ENCODE peak calls at places on chromosomes 7 and 10, in six cellular contexts. F is A549, U is testis, Z is heart right ventricle, K is astrocyte of the spinal cord, Q is Panc1. A is an unnamed sample.
A peak's percentile ranks its signal among the peaks of the same experiment; 100 is the strongest.

GRCh38 chr7:82312646-82313045 is 130.9 kb downstream of the CACNA2D1 start:
- DNase-seq in F (no peak), U (no peak), Z (no peak), K (no peak), Q (no peak), A (no peak)

GRCh38 chr7:963236-964078 is 9.0 kb upstream of the ADAP1 start:
- DNase-seq in F (no peak), U (no peak), Z (peak; percentile 13), K (no peak), Q (no peak), A (no peak)

GRCh38 chr10:132845780-132846595 is 60.0 kb upstream of the NKX6-2 start:
- DNase-seq in F (no peak), U (no peak), Z (no peak), K (no peak), Q (no peak), A (no peak)

GRCh38 chr10:133400624-133401424 is 6.9 kb downstream of the MTG1 start:
- DNase-seq in F (no peak), U (peak; percentile 71), Z (no peak), K (no peak), Q (no peak), A (no peak)

GRCh38 chr10:106872176-106872575 is 292.3 kb downstream of the SORCS1 start:
- DNase-seq in F (no peak), U (no peak), Z (no peak), K (no peak), Q (no peak), A (no peak)

GRCh38 chr7:22598318-22598717 is 98.3 kb upstream of the STEAP1B start:
- DNase-seq in F (no peak), U (no peak), Z (no peak), K (no peak), Q (no peak), A (no peak)

GRCh38 chr7:99739699-99740572 is 4.9 kb upstream of the CYP3A7 start:
- DNase-seq in F (no peak), U (no peak), Z (no peak), K (no peak), Q (no peak), A (no peak)

GRCh38 chr7:117808273-117808868 is 64.9 kb downstream of the CTTNBP2 start:
- DNase-seq in F (no peak), U (no peak), Z (peak; percentile 23), K (peak; percentile 83), Q (no peak), A (no peak)

GRCh38 chr7:105875505-105875904 is 894 bp downstream of the ATXN7L1 start:
- DNase-seq in F (no peak), U (no peak), Z (no peak), K (no peak), Q (no peak), A (no peak)

GRCh38 chr10:22821501-22821900 is 106.4 kb upstream of the ARMC3 start:
- DNase-seq in F (no peak), U (no peak), Z (no peak), K (peak; percentile 86), Q (no peak), A (peak; percentile 84)

DNA sequence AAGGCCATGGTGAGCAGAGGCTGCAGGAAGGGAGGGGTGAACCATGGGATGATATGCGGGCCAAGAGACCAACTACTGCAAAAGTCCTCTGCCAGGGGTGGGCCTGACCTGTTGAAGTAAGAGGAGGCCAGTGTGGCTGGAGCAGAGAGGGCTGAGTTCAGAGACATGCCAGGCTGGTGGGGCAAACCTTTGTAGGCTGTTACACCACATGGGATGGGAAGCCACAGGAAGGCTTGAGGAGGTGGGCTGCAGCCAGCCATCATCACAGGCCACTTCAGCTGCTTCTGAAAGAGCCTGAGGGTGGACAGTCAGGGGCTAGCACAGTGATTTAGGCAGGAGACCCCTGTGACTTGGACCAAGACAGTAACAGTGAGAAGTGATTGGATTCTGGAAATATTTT is 20.3 kb downstream of the CXCL12 start:
- DNase-seq in F (no peak), U (no peak), Z (no peak), K (no peak), Q (no peak), A (no peak)
- TF ChIP-seq CTCF in F (no peak), U (no peak), Z (no peak), K (no peak), Q (no peak), A (no peak)

GRCh38 chr7:140059288-140060242 is 3.2 kb downstream of the PARP12 start:
- DNase-seq in F (peak; percentile 60), U (peak; percentile 78), Z (peak; percentile 41), K (peak; percentile 87), Q (peak; percentile 38), A (no peak)
- H3K4me3 ChIP-seq in F (no peak overlapping the region), U (no peak overlapping the region), Z (peak overlapping the region; percentile 14), K (no peak overlapping the region), Q (no peak overlapping the region), A (no peak overlapping the region)

GRCh38 chr7:34748244-34749039 is 90.4 kb downstream of the NPSR1 start:
- DNase-seq in F (peak; percentile 74), U (peak; percentile 76), Z (peak; percentile 68), K (peak; percentile 71), Q (peak; percentile 93), A (peak; percentile 79)
- TF ChIP-seq CTCF in F (no peak), U (no peak), Z (no peak), K (no peak), Q (peak; percentile 27), A (no peak)

DNA sequence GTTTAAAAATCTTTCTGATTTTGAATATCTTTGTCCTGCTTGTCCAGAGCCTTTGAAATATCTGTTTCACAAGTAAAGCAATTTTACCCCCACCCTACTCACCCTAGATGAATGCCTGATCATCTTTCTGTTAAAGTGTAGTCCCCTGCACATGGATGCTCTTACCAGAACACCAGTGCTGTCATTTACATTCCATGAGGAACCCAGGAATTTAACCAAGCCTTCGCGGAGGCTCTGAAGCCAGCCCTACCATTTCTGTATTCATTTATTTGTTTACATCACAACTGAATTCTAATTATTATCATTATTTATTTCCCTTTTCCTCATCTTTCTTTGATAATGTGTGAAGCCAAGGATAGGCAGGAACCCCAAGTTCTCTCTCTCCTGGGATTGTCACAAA is 167.8 kb upstream of the MYO3A start:
- DNase-seq in F (no peak), U (no peak), Z (no peak), K (no peak), Q (no peak), A (no peak)
- H3K4me3 ChIP-seq in F (no peak overlapping the region), U (no peak overlapping the region), Z (no peak overlapping the region), K (no peak overlapping the region), Q (no peak overlapping the region), A (no peak overlapping the region)

GRCh38 chr7:83365746-83366145 is 203.1 kb upstream of the PCLO start:
- DNase-seq in F (no peak), U (no peak), Z (no peak), K (peak; percentile 18), Q (no peak), A (no peak)
- TF ChIP-seq CTCF in F (no peak), U (no peak), Z (peak; percentile 11), K (peak; percentile 23), Q (peak; percentile 9), A (no peak)

GRCh38 chr7:36775061-36775631 is 50.9 kb upstream of the AOAH start:
- DNase-seq in F (no peak), U (no peak), Z (no peak), K (no peak), Q (no peak), A (no peak)

GRCh38 chr7:36775673-36776072 is 51.4 kb upstream of the AOAH start:
- DNase-seq in F (no peak), U (no peak), Z (no peak), K (no peak), Q (no peak), A (no peak)

GRCh38 chr7:36781011-36781738 is 56.9 kb upstream of the AOAH start:
- DNase-seq in F (no peak), U (no peak), Z (no peak), K (no peak), Q (no peak), A (no peak)

GRCh38 chr7:36777855-36778254 is 53.6 kb upstream of the AOAH start:
- DNase-seq in F (no peak), U (no peak), Z (no peak), K (no peak), Q (no peak), A (no peak)

GRCh38 chr7:36777062-36777461 is 52.8 kb upstream of the AOAH start:
- DNase-seq in F (no peak), U (no peak), Z (no peak), K (no peak), Q (no peak), A (no peak)
- H3K4me3 ChIP-seq in F (no peak overlapping the region), U (no peak overlapping the region), Z (peak overlapping the region; percentile 12), K (no peak overlapping the region), Q (no peak overlapping the region), A (no peak overlapping the region)

GRCh38 chr10:14385591-14386201 is 55.0 kb upstream of the FRMD4A start:
- DNase-seq in F (no peak), U (no peak), Z (no peak), K (no peak), Q (no peak), A (no peak)
- TF ChIP-seq CTCF in F (peak; percentile 49), U (no peak), Z (peak; percentile 13), K (no peak), Q (peak; percentile 19), A (peak; percentile 16)

GRCh38 chr10:43028143-43028542 is 48.7 kb upstream of the RET start:
- DNase-seq in F (no peak), U (no peak), Z (no peak), K (no peak), Q (no peak), A (no peak)
- H3K4me3 ChIP-seq in F (no peak overlapping the region), U (no peak overlapping the region), Z (no peak overlapping the region), K (no peak overlapping the region), Q (no peak overlapping the region), A (no peak overlapping the region)